ENCODE peak calls at places on chromosomes 16 and 17, in seven cellular contexts. One of them, this sample, is unnamed.

GRCh38 chr17:66146394-66146793 is 45.5 kb downstream of the CEP112 start:
- DNase-seq in neuronal stem cell: no peak
- DNase-seq in keratinocyte: no peak
- DNase-seq in MM.1S: no peak
- DNase-seq in fibroblast of lung: no peak
- DNase-seq in PC-9: no peak
- DNase-seq in HCT116: no peak
- DNase-seq in this sample: no peak

GRCh38 chr17:2453325-2453724 is 52.5 kb upstream of the MNT start:
- DNase-seq in MM.1S: no peak
- DNase-seq in keratinocyte: no peak
- DNase-seq in fibroblast of lung: no peak
- DNase-seq in neuronal stem cell: no peak
- DNase-seq in HCT116: no peak
- DNase-seq in PC-9: no peak
- DNase-seq in this sample: no peak

GRCh38 chr16:51556694-51557327 is 405.7 kb upstream of the SALL1 start:
- DNase-seq in PC-9: no peak
- DNase-seq in keratinocyte: no peak
- DNase-seq in MM.1S: no peak
- DNase-seq in fibroblast of lung: peak; percentile 85
- DNase-seq in HCT116: no peak
- DNase-seq in neuronal stem cell: no peak
- DNase-seq in this sample: no peak

GRCh38 chr16:67967956-67968439 is 439 bp downstream of the SLC12A4 start:
- DNase-seq in HCT116: no peak
- DNase-seq in PC-9: no peak
- DNase-seq in MM.1S: peak; percentile 41
- DNase-seq in keratinocyte: no peak
- DNase-seq in fibroblast of lung: peak; percentile 35
- DNase-seq in neuronal stem cell: peak; percentile 32
- DNase-seq in this sample: peak; percentile 96

GRCh38 chr16:31081428-31082351 is 7.1 kb downstream of the PRSS53 start:
- DNase-seq in MM.1S: no peak
- DNase-seq in PC-9: no peak
- DNase-seq in HCT116: no peak
- DNase-seq in neuronal stem cell: no peak
- DNase-seq in fibroblast of lung: no peak
- DNase-seq in keratinocyte: no peak
- DNase-seq in this sample: peak; percentile 72

GRCh38 chr17:81066771-81067315 is 31.9 kb downstream of the BAIAP2 start:
- DNase-seq in fibroblast of lung: no peak
- DNase-seq in neuronal stem cell: no peak
- DNase-seq in keratinocyte: no peak
- DNase-seq in MM.1S: no peak
- DNase-seq in PC-9: no peak
- DNase-seq in HCT116: no peak
- DNase-seq in this sample: no peak

GRCh38 chr16:56263711-56264608 is 72.7 kb downstream of the GNAO1 start:
- DNase-seq in HCT116: no peak
- DNase-seq in keratinocyte: no peak
- DNase-seq in neuronal stem cell: no peak
- DNase-seq in fibroblast of lung: no peak
- DNase-seq in MM.1S: no peak
- DNase-seq in PC-9: no peak
- DNase-seq in this sample: no peak

GRCh38 chr17:68011199-68011665 is 15.0 kb upstream of the C17orf58 start:
- DNase-seq in MM.1S: peak; percentile 57
- DNase-seq in PC-9: no peak
- DNase-seq in keratinocyte: no peak
- DNase-seq in neuronal stem cell: peak; percentile 23
- DNase-seq in fibroblast of lung: no peak
- DNase-seq in HCT116: no peak
- DNase-seq in this sample: no peak

GRCh38 chr17:44223574-44224046 is 4.1 kb upstream of the UBTF start:
- DNase-seq in HCT116: no peak
- DNase-seq in MM.1S: no peak
- DNase-seq in PC-9: no peak
- DNase-seq in neuronal stem cell: no peak
- DNase-seq in keratinocyte: no peak
- DNase-seq in fibroblast of lung: peak; percentile 66
- DNase-seq in this sample: peak; percentile 71

GRCh38 chr17:47120521-47121095 is 68.5 kb downstream of the CDC27 start:
- DNase-seq in HCT116: no peak
- DNase-seq in neuronal stem cell: no peak
- DNase-seq in MM.1S: no peak
- DNase-seq in keratinocyte: no peak
- DNase-seq in PC-9: no peak
- DNase-seq in fibroblast of lung: peak; percentile 64
- DNase-seq in this sample: peak; percentile 55

GRCh38 chr16:88347656-88348376 is 34.9 kb upstream of the ZNF469 start:
- DNase-seq in MM.1S: no peak
- DNase-seq in keratinocyte: no peak
- DNase-seq in PC-9: no peak
- DNase-seq in fibroblast of lung: no peak
- DNase-seq in HCT116: no peak
- DNase-seq in neuronal stem cell: no peak
- DNase-seq in this sample: peak; percentile 80

DNA sequence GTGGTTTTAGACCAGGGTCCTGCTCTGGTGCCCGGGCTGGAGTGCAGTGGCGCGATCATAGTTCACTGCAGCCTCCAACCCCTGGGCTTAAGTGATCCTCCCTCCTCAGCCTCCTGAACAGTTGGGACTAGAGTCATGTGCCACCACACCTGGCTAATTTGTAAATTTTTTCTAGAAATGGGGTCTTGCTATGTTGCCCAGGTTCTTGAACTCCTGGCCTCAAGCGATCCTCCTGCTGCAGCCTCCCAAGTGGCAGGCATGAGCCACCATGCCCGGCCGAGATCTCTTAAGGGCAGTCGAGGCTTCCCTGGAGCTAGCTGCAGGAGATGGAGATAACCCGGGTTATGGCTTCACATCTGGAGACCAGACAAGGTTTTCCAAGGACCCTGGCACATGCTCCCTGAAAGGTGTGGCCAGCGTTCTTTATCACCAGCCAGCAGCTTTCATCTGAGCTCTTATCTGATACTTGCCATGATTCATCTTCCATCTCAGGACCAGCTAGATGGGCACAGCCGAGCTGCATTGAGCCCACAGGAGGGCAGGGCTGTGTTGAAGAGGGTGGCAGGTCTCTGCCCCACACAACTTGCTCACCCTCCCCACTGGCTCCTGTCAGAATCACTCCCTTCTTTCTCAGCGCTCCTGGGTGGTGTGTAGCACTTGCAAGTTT is 28.6 kb downstream of the SCNN1B start:
- DNase-seq in keratinocyte: no peak
- DNase-seq in fibroblast of lung: no peak
- DNase-seq in MM.1S: no peak
- DNase-seq in HCT116: no peak
- DNase-seq in PC-9: peak; percentile 57
- DNase-seq in neuronal stem cell: no peak
- DNase-seq in this sample: no peak
- H3K27ac ChIP-seq in keratinocyte: no peak overlapping the region
- H3K27ac ChIP-seq in fibroblast of lung: no peak overlapping the region
- H3K27ac ChIP-seq in MM.1S: no peak overlapping the region
- H3K27ac ChIP-seq in HCT116: no peak overlapping the region
- H3K27ac ChIP-seq in PC-9: no peak overlapping the region
- H3K27ac ChIP-seq in neuronal stem cell: no peak overlapping the region
- H3K27ac ChIP-seq in this sample: no peak overlapping the region

DNA sequence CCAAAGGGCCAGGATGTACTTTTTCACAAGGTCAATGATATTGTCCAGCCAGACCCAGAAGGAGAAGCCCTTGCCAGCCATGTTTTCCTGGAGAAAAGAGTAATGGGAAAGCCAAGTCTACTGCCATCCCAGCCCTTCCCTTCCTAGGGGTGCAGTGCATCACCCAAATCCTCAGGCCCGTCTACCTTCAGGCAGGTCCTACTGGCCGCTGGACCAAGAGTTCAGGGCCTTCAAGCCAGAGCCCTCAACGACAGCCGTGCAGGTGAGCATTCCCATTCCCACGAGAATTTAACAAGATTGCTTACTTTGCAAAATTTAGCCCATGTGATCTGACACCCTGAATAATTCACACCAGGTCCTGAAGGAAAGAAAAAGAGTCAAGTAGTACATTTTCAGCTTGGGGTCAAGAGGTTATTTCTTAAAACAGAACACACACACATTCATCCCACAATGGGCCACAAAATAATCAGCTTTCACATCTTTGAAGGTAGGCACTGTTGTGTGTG is 35.0 kb downstream of the STAT5A start:
- DNase-seq in fibroblast of lung: no peak
- DNase-seq in MM.1S: no peak
- DNase-seq in HCT116: no peak
- DNase-seq in PC-9: no peak
- DNase-seq in keratinocyte: no peak
- DNase-seq in neuronal stem cell: no peak
- DNase-seq in this sample: no peak
- H2AFZ ChIP-seq in fibroblast of lung: no peak overlapping the region
- H2AFZ ChIP-seq in MM.1S: no peak overlapping the region
- H2AFZ ChIP-seq in HCT116: no peak overlapping the region
- H2AFZ ChIP-seq in PC-9: no peak overlapping the region
- H2AFZ ChIP-seq in keratinocyte: no peak overlapping the region
- H2AFZ ChIP-seq in neuronal stem cell: no peak overlapping the region
- H2AFZ ChIP-seq in this sample: no peak overlapping the region

DNA sequence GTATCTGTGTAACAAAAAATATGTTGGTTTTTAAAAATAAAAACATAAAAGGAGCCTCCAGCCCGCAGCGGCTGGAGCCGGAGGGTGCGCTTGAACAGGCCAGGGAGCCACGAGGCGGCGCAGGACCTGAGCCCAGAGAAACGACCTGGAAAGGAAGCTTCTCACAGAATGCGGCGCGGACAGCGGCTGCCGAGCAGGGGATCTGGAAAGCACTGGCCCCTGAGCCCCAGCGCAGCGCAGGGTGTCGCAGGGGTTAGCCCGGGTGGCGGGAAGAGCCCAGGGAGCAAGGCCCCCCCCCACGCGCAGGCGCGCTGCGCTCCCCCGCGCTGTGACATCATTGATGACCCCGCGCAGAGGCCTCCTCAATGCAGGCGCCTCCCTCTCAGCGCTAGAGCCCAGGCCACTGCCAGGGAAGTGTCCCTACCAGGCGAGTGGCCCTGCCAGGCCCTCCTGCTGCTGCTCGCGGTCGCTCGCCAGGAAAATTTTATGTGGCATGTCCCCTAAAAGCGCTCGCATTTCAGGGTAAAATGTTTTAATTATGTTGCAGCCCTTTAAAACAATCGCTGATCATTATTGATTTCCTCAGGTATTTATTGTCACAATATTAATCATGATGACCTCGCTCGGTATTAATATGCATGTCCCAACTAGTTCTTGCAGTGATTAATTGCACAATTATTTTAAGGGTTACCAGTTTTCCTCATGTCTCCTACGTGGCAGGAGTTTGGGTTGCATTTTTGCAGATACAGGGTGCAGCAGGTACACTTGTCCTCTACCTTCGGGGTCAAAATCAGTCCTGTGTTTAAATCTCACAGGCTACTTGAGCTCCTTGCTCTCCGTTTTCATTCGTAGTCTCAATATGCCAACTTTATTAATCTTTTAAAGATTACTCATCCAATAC is 134.2 kb downstream of the USP22 start:
- DNase-seq in PC-9: peak; percentile 72
- DNase-seq in fibroblast of lung: peak; percentile 72
- DNase-seq in neuronal stem cell: peak; percentile 81
- DNase-seq in keratinocyte: peak; percentile 23
- DNase-seq in MM.1S: peak; percentile 87
- DNase-seq in HCT116: peak; percentile 34
- DNase-seq in this sample: peak; percentile 98
- H3K4me3 ChIP-seq in PC-9: peak overlapping the region; percentile 51
- H3K4me3 ChIP-seq in fibroblast of lung: peak overlapping the region; percentile 53
- H3K4me3 ChIP-seq in neuronal stem cell: no peak overlapping the region
- H3K4me3 ChIP-seq in keratinocyte: peak overlapping the region; percentile 57
- H3K4me3 ChIP-seq in MM.1S: peak overlapping the region; percentile 48
- H3K4me3 ChIP-seq in HCT116: peak overlapping the region; percentile 23
- H3K4me3 ChIP-seq in this sample: peak overlapping the region; percentile 76

DNA sequence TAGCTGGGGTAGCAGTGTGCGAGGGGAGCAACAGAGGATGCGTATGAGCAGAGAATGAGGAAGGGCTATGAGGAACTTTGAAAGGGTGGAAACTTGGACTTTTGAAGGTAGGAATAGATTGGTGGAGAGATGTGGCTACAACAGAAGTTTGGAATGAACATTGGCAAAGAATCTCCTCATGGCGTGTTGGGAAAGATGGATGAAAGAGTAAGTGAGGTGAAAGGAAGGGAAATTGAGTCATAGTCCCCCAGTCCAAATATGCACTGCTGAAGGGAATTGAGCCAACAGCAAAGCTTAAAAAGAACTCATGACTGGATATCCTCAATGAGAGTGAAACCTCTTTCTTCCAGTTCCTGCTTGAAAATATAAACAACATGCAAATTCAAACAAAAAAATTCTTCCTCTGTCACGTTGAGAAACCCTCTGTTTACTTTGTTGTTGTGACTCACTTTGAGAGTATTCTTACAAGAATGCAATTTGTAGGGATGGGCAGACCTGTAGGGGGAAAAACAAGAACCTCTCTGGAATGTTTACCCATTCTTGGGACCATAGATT is 313.2 kb upstream of the KCNJ16 start:
- DNase-seq in MM.1S: no peak
- DNase-seq in PC-9: peak; percentile 98
- DNase-seq in neuronal stem cell: no peak
- DNase-seq in HCT116: no peak
- DNase-seq in keratinocyte: peak; percentile 81
- DNase-seq in fibroblast of lung: peak; percentile 97
- DNase-seq in this sample: peak; percentile 30
- H3K27ac ChIP-seq in MM.1S: no peak overlapping the region
- H3K27ac ChIP-seq in PC-9: peak overlapping the region; percentile 98
- H3K27ac ChIP-seq in neuronal stem cell: no peak overlapping the region
- H3K27ac ChIP-seq in HCT116: no peak overlapping the region
- H3K27ac ChIP-seq in keratinocyte: peak overlapping the region; percentile 86
- H3K27ac ChIP-seq in fibroblast of lung: peak overlapping the region; percentile 89
- H3K27ac ChIP-seq in this sample: peak overlapping the region; percentile 50

This sample was measured in osteoblast.